ENCODE peak calls at places on chromosomes 11 and 22, in seven cellular contexts. One of them, this sample, is unnamed.

GRCh38 chr11:2542406-2542805 is 97.6 kb downstream of the KCNQ1 start:
- DNase-seq in ELF-1: no peak
- DNase-seq in activated CD8-positive, alpha-beta memory T cell treated with anti-CD3 and anti-CD28 coated beads, Interleukin-2, amount 50 U/mL, for 48 hours: no peak
- DNase-seq in fibroblast of mammary gland: no peak
- DNase-seq in NCI-H1105: no peak
- DNase-seq in HTR-8/SVneo: no peak
- DNase-seq in NCI-H1694 treated with DMSO at 0.1 percent for 48 hours: no peak
- DNase-seq in this sample: no peak

GRCh38 chr11:17734986-17735822 is 623 bp downstream of the KCNC1 start:
- DNase-seq in activated CD8-positive, alpha-beta memory T cell treated with anti-CD3 and anti-CD28 coated beads, Interleukin-2, amount 50 U/mL, for 48 hours: peak
- DNase-seq in NCI-H1105: peak
- DNase-seq in fibroblast of mammary gland: peak
- DNase-seq in ELF-1: peak
- DNase-seq in HTR-8/SVneo: peak
- DNase-seq in NCI-H1694 treated with DMSO at 0.1 percent for 48 hours: no peak
- DNase-seq in this sample: no peak

GRCh38 chr11:45100338-45100737 is 46.1 kb upstream of the PRDM11 start:
- DNase-seq in HTR-8/SVneo: no peak
- DNase-seq in activated CD8-positive, alpha-beta memory T cell treated with anti-CD3 and anti-CD28 coated beads, Interleukin-2, amount 50 U/mL, for 48 hours: no peak
- DNase-seq in NCI-H1694 treated with DMSO at 0.1 percent for 48 hours: peak
- DNase-seq in NCI-H1105: no peak
- DNase-seq in ELF-1: peak
- DNase-seq in fibroblast of mammary gland: peak
- DNase-seq in this sample: peak

GRCh38 chr11:46120361-46120710 is 918 bp downstream of the PHF21A start:
- DNase-seq in NCI-H1105: no peak
- DNase-seq in activated CD8-positive, alpha-beta memory T cell treated with anti-CD3 and anti-CD28 coated beads, Interleukin-2, amount 50 U/mL, for 48 hours: no peak
- DNase-seq in NCI-H1694 treated with DMSO at 0.1 percent for 48 hours: no peak
- DNase-seq in fibroblast of mammary gland: no peak
- DNase-seq in HTR-8/SVneo: no peak
- DNase-seq in ELF-1: no peak
- DNase-seq in this sample: no peak

GRCh38 chr22:50292643-50293440 is 14.6 kb downstream of the PLXNB2 start:
- DNase-seq in NCI-H1694 treated with DMSO at 0.1 percent for 48 hours: no peak
- DNase-seq in activated CD8-positive, alpha-beta memory T cell treated with anti-CD3 and anti-CD28 coated beads, Interleukin-2, amount 50 U/mL, for 48 hours: no peak
- DNase-seq in NCI-H1105: no peak
- DNase-seq in fibroblast of mammary gland: no peak
- DNase-seq in HTR-8/SVneo: no peak
- DNase-seq in ELF-1: no peak
- DNase-seq in this sample: no peak

GRCh38 chr11:79439893-79440450 is 858 bp downstream of the TENM4 start:
- DNase-seq in HTR-8/SVneo: no peak
- DNase-seq in fibroblast of mammary gland: no peak
- DNase-seq in NCI-H1694 treated with DMSO at 0.1 percent for 48 hours: no peak
- DNase-seq in NCI-H1105: peak
- DNase-seq in activated CD8-positive, alpha-beta memory T cell treated with anti-CD3 and anti-CD28 coated beads, Interleukin-2, amount 50 U/mL, for 48 hours: peak
- DNase-seq in ELF-1: peak
- DNase-seq in this sample: no peak

GRCh38 chr11:69060806-69061712 is 12.3 kb downstream of the TPCN2 start:
- DNase-seq in NCI-H1694 treated with DMSO at 0.1 percent for 48 hours: no peak
- DNase-seq in fibroblast of mammary gland: no peak
- DNase-seq in HTR-8/SVneo: no peak
- DNase-seq in NCI-H1105: no peak
- DNase-seq in activated CD8-positive, alpha-beta memory T cell treated with anti-CD3 and anti-CD28 coated beads, Interleukin-2, amount 50 U/mL, for 48 hours: no peak
- DNase-seq in ELF-1: no peak
- DNase-seq in this sample: no peak

GRCh38 chr22:37486224-37486845 is at the start of gene MFNG:
- DNase-seq in ELF-1: peak
- DNase-seq in NCI-H1694 treated with DMSO at 0.1 percent for 48 hours: no peak
- DNase-seq in activated CD8-positive, alpha-beta memory T cell treated with anti-CD3 and anti-CD28 coated beads, Interleukin-2, amount 50 U/mL, for 48 hours: peak
- DNase-seq in HTR-8/SVneo: no peak
- DNase-seq in NCI-H1105: peak
- DNase-seq in fibroblast of mammary gland: no peak
- DNase-seq in this sample: peak

GRCh38 chr11:78840623-78841022 is 266.0 kb upstream of the NARS2 start:
- DNase-seq in NCI-H1105: no peak
- DNase-seq in ELF-1: no peak
- DNase-seq in HTR-8/SVneo: no peak
- DNase-seq in NCI-H1694 treated with DMSO at 0.1 percent for 48 hours: no peak
- DNase-seq in activated CD8-positive, alpha-beta memory T cell treated with anti-CD3 and anti-CD28 coated beads, Interleukin-2, amount 50 U/mL, for 48 hours: no peak
- DNase-seq in fibroblast of mammary gland: peak
- DNase-seq in this sample: no peak

GRCh38 chr22:49021926-49022815 is 805.5 kb downstream of the BRD1 start:
- DNase-seq in NCI-H1105: no peak
- DNase-seq in HTR-8/SVneo: no peak
- DNase-seq in ELF-1: no peak
- DNase-seq in activated CD8-positive, alpha-beta memory T cell treated with anti-CD3 and anti-CD28 coated beads, Interleukin-2, amount 50 U/mL, for 48 hours: no peak
- DNase-seq in NCI-H1694 treated with DMSO at 0.1 percent for 48 hours: peak
- DNase-seq in fibroblast of mammary gland: no peak
- DNase-seq in this sample: no peak

GRCh38 chr11:108927791-108928545 is 263.1 kb downstream of the DDX10 start:
- DNase-seq in fibroblast of mammary gland: peak
- DNase-seq in HTR-8/SVneo: no peak
- DNase-seq in NCI-H1694 treated with DMSO at 0.1 percent for 48 hours: no peak
- DNase-seq in activated CD8-positive, alpha-beta memory T cell treated with anti-CD3 and anti-CD28 coated beads, Interleukin-2, amount 50 U/mL, for 48 hours: no peak
- DNase-seq in NCI-H1105: no peak
- DNase-seq in ELF-1: no peak
- DNase-seq in this sample: no peak

GRCh38 chr11:119504366-119504765 is 81.4 kb upstream of the THY1 start:
- DNase-seq in NCI-H1694 treated with DMSO at 0.1 percent for 48 hours: no peak
- DNase-seq in ELF-1: no peak
- DNase-seq in NCI-H1105: no peak
- DNase-seq in fibroblast of mammary gland: no peak
- DNase-seq in HTR-8/SVneo: no peak
- DNase-seq in activated CD8-positive, alpha-beta memory T cell treated with anti-CD3 and anti-CD28 coated beads, Interleukin-2, amount 50 U/mL, for 48 hours: no peak
- DNase-seq in this sample: no peak

GRCh38 chr11:4643084-4643483 is 698 bp upstream of the OR51E1 start:
- DNase-seq in fibroblast of mammary gland: no peak
- DNase-seq in NCI-H1105: no peak
- DNase-seq in NCI-H1694 treated with DMSO at 0.1 percent for 48 hours: no peak
- DNase-seq in ELF-1: no peak
- DNase-seq in HTR-8/SVneo: no peak
- DNase-seq in activated CD8-positive, alpha-beta memory T cell treated with anti-CD3 and anti-CD28 coated beads, Interleukin-2, amount 50 U/mL, for 48 hours: no peak
- DNase-seq in this sample: no peak

GRCh38 chr11:108324587-108324986 is 101.7 kb downstream of the ATM start:
- DNase-seq in activated CD8-positive, alpha-beta memory T cell treated with anti-CD3 and anti-CD28 coated beads, Interleukin-2, amount 50 U/mL, for 48 hours: no peak
- DNase-seq in HTR-8/SVneo: peak
- DNase-seq in NCI-H1694 treated with DMSO at 0.1 percent for 48 hours: no peak
- DNase-seq in fibroblast of mammary gland: peak
- DNase-seq in NCI-H1105: no peak
- DNase-seq in ELF-1: no peak
- DNase-seq in this sample: no peak

GRCh38 chr11:72072348-72072747 is 8.0 kb downstream of the NUMA1 start:
- DNase-seq in fibroblast of mammary gland: peak
- DNase-seq in NCI-H1105: no peak
- DNase-seq in HTR-8/SVneo: peak
- DNase-seq in ELF-1: peak
- DNase-seq in NCI-H1694 treated with DMSO at 0.1 percent for 48 hours: no peak
- DNase-seq in activated CD8-positive, alpha-beta memory T cell treated with anti-CD3 and anti-CD28 coated beads, Interleukin-2, amount 50 U/mL, for 48 hours: no peak
- DNase-seq in this sample: no peak

GRCh38 chr11:119120639-119121007 is 757 bp upstream of the HINFP start:
- DNase-seq in NCI-H1105: peak
- DNase-seq in NCI-H1694 treated with DMSO at 0.1 percent for 48 hours: no peak
- DNase-seq in ELF-1: no peak
- DNase-seq in activated CD8-positive, alpha-beta memory T cell treated with anti-CD3 and anti-CD28 coated beads, Interleukin-2, amount 50 U/mL, for 48 hours: no peak
- DNase-seq in fibroblast of mammary gland: peak
- DNase-seq in HTR-8/SVneo: peak
- DNase-seq in this sample: no peak

GRCh38 chr11:102252339-102252891 is 64.9 kb upstream of the BIRC3 start:
- DNase-seq in activated CD8-positive, alpha-beta memory T cell treated with anti-CD3 and anti-CD28 coated beads, Interleukin-2, amount 50 U/mL, for 48 hours: no peak
- DNase-seq in ELF-1: no peak
- DNase-seq in NCI-H1105: no peak
- DNase-seq in HTR-8/SVneo: no peak
- DNase-seq in NCI-H1694 treated with DMSO at 0.1 percent for 48 hours: no peak
- DNase-seq in fibroblast of mammary gland: peak
- DNase-seq in this sample: no peak

GRCh38 chr11:6438979-6439571 is 1.7 kb downstream of the HPX start:
- DNase-seq in NCI-H1694 treated with DMSO at 0.1 percent for 48 hours: peak
- DNase-seq in NCI-H1105: peak
- DNase-seq in activated CD8-positive, alpha-beta memory T cell treated with anti-CD3 and anti-CD28 coated beads, Interleukin-2, amount 50 U/mL, for 48 hours: no peak
- DNase-seq in HTR-8/SVneo: peak
- DNase-seq in fibroblast of mammary gland: peak
- DNase-seq in ELF-1: peak
- DNase-seq in this sample: peak

This sample was measured in GDM1.